ENCODE peak calls at places on chromosomes 5 and 9, in five cellular contexts. I is stomach, G is heart right ventricle, A is MM.1S, U is BJ. P is an unnamed sample. For H3K27me3, the result is how much of the 10 kb centered on the place peaks cover.

GRCh38 chr5:134994560-134995156 is 27.0 kb downstream of the CATSPER3 start:
- DNase-seq in U (no peak), I (no peak), A (no peak), G (no peak), P (no peak)

GRCh38 chr9:14347408-14348224 is 33.7 kb upstream of the NFIB start:
- DNase-seq in A (no peak), I (no peak), G (peak), U (no peak), P (peak)

GRCh38 chr9:131476777-131477345 is 25.9 kb upstream of the POMT1 start:
- DNase-seq in I (no peak), U (no peak), A (no peak), G (peak), P (peak)

GRCh38 chr5:154517781-154518437 is 39.9 kb upstream of the HAND1 start:
- DNase-seq in A (no peak), U (no peak), G (no peak), I (no peak), P (no peak)

GRCh38 chr9:13267743-13268142 is 11.7 kb downstream of the MPDZ start:
- DNase-seq in G (peak), U (peak), A (no peak), I (no peak), P (no peak)

GRCh38 chr5:115379622-115380344 is 83.3 kb upstream of the CCDC112 start:
- DNase-seq in U (no peak), I (peak), G (no peak), A (peak), P (no peak)

GRCh38 chr9:29213374-29214161 is 1640.3 kb upstream of the C9orf72 start:
- DNase-seq in I (peak), U (no peak), A (peak), G (no peak), P (no peak)

GRCh38 chr9:126607731-126608130 is 6.0 kb upstream of the LMX1B start:
- DNase-seq in U (no peak), A (peak), G (no peak), I (no peak), P (no peak)

GRCh38 chr5:172869734-172870133 is 35.7 kb downstream of the ERGIC1 start:
- DNase-seq in U (no peak), A (no peak), G (no peak), I (no peak), P (no peak)

GRCh38 chr5:65989115-65989514 is 62.7 kb downstream of the ERBIN start:
- DNase-seq in G (no peak), U (no peak), I (no peak), A (no peak), P (no peak)

GRCh38 chr5:11363779-11364178 is 540.5 kb downstream of the CTNND2 start:
- DNase-seq in A (no peak), U (no peak), G (no peak), I (no peak), P (no peak)

GRCh38 chr9:129549684-129550083 is 71.2 kb downstream of the C9orf50 start:
- DNase-seq in A (no peak), I (no peak), G (no peak), U (no peak), P (peak)

GRCh38 chr5:61280205-61280604 is 51.9 kb upstream of the ZSWIM6 start:
- DNase-seq in A (no peak), I (no peak), G (peak), U (no peak), P (no peak)

DNA sequence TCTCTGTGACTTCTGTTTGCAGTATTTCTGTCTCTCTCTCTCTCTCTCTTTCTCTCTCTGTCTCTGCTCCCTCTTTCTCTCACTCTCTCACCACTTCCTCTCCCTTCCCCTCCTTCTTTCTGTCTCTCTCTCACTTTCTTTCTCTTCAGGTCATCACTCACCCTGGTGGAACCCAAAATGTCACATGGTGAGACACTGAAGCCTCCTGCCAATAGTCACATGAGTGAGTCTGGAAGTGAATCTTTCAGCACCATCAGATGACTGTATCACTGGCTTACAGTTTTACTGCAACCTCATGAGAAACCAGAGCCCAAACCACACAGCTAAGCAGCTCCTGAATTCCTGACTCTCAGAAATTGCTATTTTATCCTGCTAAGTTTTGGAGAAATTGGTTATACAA is 414.6 kb downstream of the CAAP1 start:
- DNase-seq in G (no peak), U (no peak), I (no peak), A (no peak), P (no peak)
- H3K27me3 ChIP-seq in G (under half), U (under half), I (under half), A (under half), P (under half)

GRCh38 chr5:159961176-159961689 is 45.0 kb downstream of the ADRA1B start:
- DNase-seq in A (no peak), U (peak), G (no peak), I (no peak), P (no peak)

GRCh38 chr5:159961761-159962160 is 45.5 kb downstream of the ADRA1B start:
- DNase-seq in I (no peak), G (no peak), A (no peak), U (no peak), P (no peak)

GRCh38 chr5:159962214-159962613 is 45.9 kb downstream of the ADRA1B start:
- DNase-seq in G (no peak), A (peak), I (no peak), U (no peak), P (no peak)

GRCh38 chr5:159963967-159964366 is 45.0 kb upstream of the TTC1 start:
- DNase-seq in A (no peak), U (no peak), I (no peak), G (no peak), P (no peak)

DNA sequence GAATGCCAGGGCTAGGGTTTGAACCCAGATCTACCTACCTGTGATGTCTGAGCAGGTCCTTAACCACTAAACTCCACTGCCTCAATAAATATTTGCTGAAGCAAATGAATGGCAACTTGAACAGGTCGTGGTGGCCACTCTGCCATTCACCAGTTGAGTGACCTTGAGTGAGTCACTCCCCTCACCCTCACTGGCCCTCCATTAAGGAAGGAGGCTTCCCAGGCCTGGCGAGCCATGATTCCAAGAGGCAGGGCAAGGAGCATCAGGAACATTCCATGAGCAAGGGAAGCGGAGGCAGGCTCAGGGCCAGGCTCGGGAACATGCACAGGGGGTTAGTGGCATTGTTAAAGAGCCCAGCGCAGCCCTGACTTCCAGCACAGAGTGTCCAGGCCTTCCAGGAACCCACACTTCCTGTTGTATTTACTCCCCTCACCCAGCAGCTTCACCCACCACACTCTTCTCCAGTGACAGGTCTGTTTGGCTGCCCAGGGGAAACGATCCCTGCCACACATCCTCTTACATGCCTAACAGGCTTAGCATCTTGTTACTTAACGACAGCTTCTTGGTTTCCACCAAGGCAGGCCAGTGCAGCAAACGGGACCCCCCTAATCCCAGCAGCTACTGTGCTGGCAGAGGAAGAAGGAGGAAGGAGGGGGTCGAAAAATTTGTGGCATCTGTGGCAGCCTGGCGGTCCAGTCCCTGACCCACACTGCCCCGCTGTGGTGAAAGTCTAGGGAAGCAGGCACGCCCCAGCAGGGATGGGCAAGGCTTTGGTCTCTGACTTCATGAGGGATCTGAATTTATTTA is 43.7 kb upstream of the TTC1 start:
- DNase-seq in I (peak), U (no peak), G (peak), A (no peak), P (peak)
- TF ChIP-seq CTCF in I (no peak), U (peak), G (peak), A (peak), P (no peak)

GRCh38 chr9:89754223-89754622 is 149.4 kb downstream of the GADD45G start:
- DNase-seq in I (no peak), U (no peak), A (no peak), G (no peak), P (no peak)
- H3K27me3 ChIP-seq in I (under half), U (under half), A (under half), G (under half), P (under half)

DNA sequence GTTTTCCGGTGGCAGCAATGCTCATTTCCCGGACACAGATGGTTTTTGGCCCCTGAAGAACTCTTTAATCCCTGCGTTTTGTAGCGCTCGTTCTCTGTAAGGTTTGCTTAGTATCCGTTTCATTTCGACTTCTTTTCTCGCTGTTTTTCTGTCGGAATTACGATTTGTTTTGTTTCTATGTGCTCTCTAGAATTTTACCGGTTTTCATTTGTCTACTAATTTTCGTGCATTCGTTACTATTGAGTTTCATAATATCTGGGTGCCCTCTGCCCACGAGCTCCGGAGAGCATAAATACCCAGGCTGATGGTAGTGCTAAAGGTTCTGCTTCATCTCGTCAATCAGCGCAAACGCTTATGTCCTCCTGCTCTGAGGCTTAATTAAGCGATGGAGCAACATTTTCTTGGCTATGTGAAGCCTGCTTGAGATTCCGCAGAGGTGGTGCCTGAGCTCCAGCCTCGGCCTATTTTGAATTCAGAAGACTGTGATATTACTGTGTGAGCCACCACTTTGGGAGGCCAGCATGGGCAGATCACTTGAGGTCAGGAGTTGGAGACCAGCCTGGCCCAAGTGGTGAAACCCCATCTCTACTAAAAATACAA is 44.9 kb downstream of the ANXA2R start:
- DNase-seq in G (no peak), A (no peak), U (no peak), I (no peak), P (no peak)
- TF ChIP-seq CTCF in G (no peak), A (peak), U (no peak), I (no peak), P (no peak)

GRCh38 chr9:444528-444927 is 229.9 kb downstream of the DOCK8 start:
- DNase-seq in I (no peak), A (no peak), U (no peak), G (no peak), P (no peak)
- H3K27me3 ChIP-seq in I (under half), A (under half), U (under half), G (under half), P (under half)

DNA sequence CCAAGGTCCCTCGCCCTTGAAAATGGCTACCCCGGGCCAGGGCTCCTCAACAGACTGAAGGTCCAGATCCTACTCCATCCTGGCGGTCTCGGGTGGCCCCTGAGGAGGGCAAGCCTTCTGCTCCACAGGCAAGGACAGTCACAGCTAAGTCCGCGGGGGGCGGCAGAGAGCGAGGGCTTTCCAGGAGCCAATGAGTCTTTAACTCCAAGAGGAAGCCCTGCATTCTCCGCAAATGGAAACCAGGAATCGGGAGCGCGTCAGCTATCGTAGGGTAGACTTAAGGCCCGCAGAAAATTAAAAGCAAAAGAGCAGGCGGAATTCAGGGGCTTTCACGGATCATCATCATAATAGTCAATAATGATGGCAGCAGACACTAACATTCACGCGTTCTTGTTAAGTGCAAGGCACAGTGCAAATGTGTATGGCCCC is 87.8 kb upstream of the TNFAIP8 start:
- DNase-seq in U (peak), A (peak), I (peak), G (peak), P (peak)
- TF ChIP-seq CTCF in U (peak), A (peak), I (no peak), G (peak), P (no peak)

GRCh38 chr9:2021731-2022130 is 6.6 kb downstream of the SMARCA2 start:
- DNase-seq in I (no peak), G (no peak), U (no peak), A (no peak), P (no peak)
- H3K27me3 ChIP-seq in I (under half), G (under half), U (under half), A (under half), P (under half)

GRCh38 chr5:14591548-14591947 is 10.0 kb downstream of the OTULINL start:
- DNase-seq in U (no peak), A (no peak), G (no peak), I (no peak), P (no peak)

GRCh38 chr5:14590949-14591348 is 9.4 kb downstream of the OTULINL start:
- DNase-seq in I (no peak), U (no peak), G (no peak), A (no peak), P (no peak)

GRCh38 chr5:14588145-14588544 is 6.6 kb downstream of the OTULINL start:
- DNase-seq in I (no peak), U (no peak), G (no peak), A (no peak), P (no peak)

GRCh38 chr5:14587143-14587542 is 5.6 kb downstream of the OTULINL start:
- DNase-seq in U (no peak), A (no peak), I (no peak), G (peak), P (no peak)

DNA sequence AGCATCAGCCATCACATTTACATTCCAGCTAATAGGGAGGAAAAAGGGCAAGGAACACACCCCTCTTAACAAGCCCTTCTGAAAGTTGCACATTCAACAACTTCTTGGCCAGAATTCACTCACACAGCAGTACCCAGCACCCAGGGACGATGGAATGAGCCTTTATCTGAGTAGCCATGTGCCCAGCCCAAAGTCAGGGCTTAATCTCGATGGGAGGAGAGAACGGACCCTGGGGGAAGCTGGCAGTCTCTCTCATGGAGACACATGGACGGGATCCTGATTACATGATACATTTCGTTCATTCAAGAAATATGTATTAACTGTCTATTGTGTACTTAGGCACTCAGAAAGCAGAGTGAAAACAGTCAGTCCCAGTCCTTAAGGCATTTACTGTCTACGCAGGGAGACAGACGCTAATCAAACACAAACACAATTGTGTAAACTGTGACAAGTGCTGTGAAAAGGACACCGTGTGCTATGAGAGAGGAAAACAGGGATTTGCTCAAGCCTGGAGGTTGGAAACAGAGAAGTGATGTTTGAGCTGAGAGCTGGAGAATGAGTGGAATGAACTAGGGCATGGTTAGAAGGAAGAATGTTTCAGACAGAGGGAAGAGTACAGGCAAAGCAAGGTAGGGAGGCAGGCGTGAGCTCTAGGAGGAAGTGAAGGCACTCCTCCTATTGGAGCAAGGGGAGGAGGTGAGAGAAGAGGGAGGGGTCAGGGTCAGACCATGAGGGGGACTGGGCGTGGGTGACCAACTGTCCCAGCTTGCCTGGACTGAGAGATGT is 7.4 kb downstream of the OTULINL start:
- DNase-seq in A (no peak), U (no peak), I (no peak), G (no peak), P (no peak)
- TF ChIP-seq CTCF in A (no peak), U (no peak), I (no peak), G (no peak), P (no peak)

P was measured in ovary.